ENCODE peak calls at places on chromosomes 6 and 20, in six cellular contexts. G is GM23248, C is fibroblast of lung, U is MM.1S, Q is GM12878, J is PC-3. K is an unnamed sample.
A peak's percentile ranks its signal among the peaks of the same experiment; 100 is the strongest.

GRCh38 chr6:37177950-37178517 is 8.1 kb downstream of the PIM1 start:
- DNase-seq in J (no peak), G (no peak), C (no peak), U (no peak), Q (no peak), K (no peak)

GRCh38 chr6:108868551-108869145 is 20.4 kb downstream of the ARMC2 start:
- DNase-seq in Q (no peak), U (no peak), G (no peak), C (no peak), J (no peak), K (no peak)

GRCh38 chr6:42251911-42252637 is 34.4 kb upstream of the MRPS10 start:
- DNase-seq in G (peak; percentile 58), C (peak; percentile 71), Q (no peak), J (no peak), U (no peak), K (no peak)

GRCh38 chr6:142952614-142953013 is 7.6 kb upstream of the HIVEP2 start:
- DNase-seq in C (no peak), J (no peak), Q (no peak), G (no peak), U (peak; percentile 28), K (no peak)

GRCh38 chr20:50930139-50931047 is 844 bp downstream of the ADNP start:
- DNase-seq in C (no peak), Q (no peak), U (peak; percentile 28), J (no peak), G (peak; percentile 64), K (no peak)

GRCh38 chr20:23111944-23112342 is 25.8 kb upstream of the CD93 start:
- DNase-seq in U (no peak), J (no peak), G (no peak), C (no peak), Q (no peak), K (no peak)

GRCh38 chr6:159376443-159377182 is 207.4 kb downstream of the FNDC1 start:
- DNase-seq in G (peak; percentile 64), C (no peak), U (no peak), J (no peak), Q (no peak), K (no peak)

GRCh38 chr6:150336708-150337107 is 32.1 kb upstream of the IYD start:
- DNase-seq in C (no peak), U (no peak), Q (no peak), G (no peak), J (no peak), K (no peak)

GRCh38 chr6:28979679-28980078 is 25.4 kb downstream of the ZNF311 start:
- DNase-seq in U (no peak), Q (no peak), C (no peak), G (no peak), J (no peak), K (no peak)

GRCh38 chr6:42729731-42730130 is 7.3 kb upstream of the PRPH2 start:
- DNase-seq in G (peak; percentile 80), C (peak; percentile 16), Q (no peak), U (no peak), J (peak; percentile 32), K (peak; percentile 20)

GRCh38 chr6:26561533-26562466 is 23.6 kb downstream of the HMGN4 start:
- DNase-seq in U (no peak), C (no peak), J (no peak), Q (no peak), G (no peak), K (no peak)

GRCh38 chr6:106870824-106871300 is 103.7 kb downstream of the CD24 start:
- DNase-seq in J (peak; percentile 35), U (no peak), G (peak; percentile 37), C (no peak), Q (no peak), K (peak; percentile 78)

GRCh38 chr20:34322267-34323105 is 19.3 kb upstream of the AHCY start:
- DNase-seq in J (no peak), C (no peak), G (no peak), Q (no peak), U (no peak), K (no peak)

GRCh38 chr6:15247750-15248450 is 2.0 kb downstream of the JARID2 start:
- DNase-seq in G (peak; percentile 78), U (peak; percentile 49), C (peak; percentile 57), Q (no peak), J (peak; percentile 37), K (peak; percentile 58)
- H3K9ac ChIP-seq in G (peak overlapping the region; percentile 98), U (peak overlapping the region; percentile 75), C (peak overlapping the region; percentile 80), Q (peak overlapping the region; percentile 89), J (peak overlapping the region; percentile 86), K (peak overlapping the region; percentile 95)

GRCh38 chr20:63006611-63007471 is at the start of gene BHLHE23:
- DNase-seq in J (no peak), U (no peak), Q (no peak), G (no peak), C (no peak), K (no peak)
- TF ChIP-seq EZH2 in J (no peak), U (no peak), Q (peak; percentile 15), G (peak; percentile 81), C (peak; percentile 76), K (no peak)

GRCh38 chr20:45053441-45054351 is 47.2 kb downstream of the KCNS1 start:
- DNase-seq in Q (no peak), J (no peak), C (no peak), U (no peak), G (no peak), K (no peak)
- H3K9ac ChIP-seq in Q (no peak overlapping the region), J (no peak overlapping the region), C (no peak overlapping the region), U (peak overlapping the region; percentile 67), G (peak overlapping the region; percentile 46), K (no peak overlapping the region)

GRCh38 chr20:56630086-56630493 is 984 bp downstream of the TFAP2C start:
- DNase-seq in Q (no peak), U (peak; percentile 77), G (peak; percentile 96), J (peak; percentile 97), C (no peak), K (peak; percentile 95)

GRCh38 chr20:56628873-56629463 is at the start of gene TFAP2C:
- DNase-seq in C (no peak), U (peak; percentile 91), J (peak; percentile 98), Q (no peak), G (peak; percentile 90), K (peak; percentile 78)

GRCh38 chr20:56628015-56628872 is 862 bp upstream of the TFAP2C start:
- DNase-seq in Q (no peak), C (no peak), U (peak; percentile 20), J (peak; percentile 45), G (peak; percentile 66), K (no peak)

GRCh38 chr20:56630506-56631317 is 1.6 kb downstream of the TFAP2C start:
- DNase-seq in C (no peak), G (peak; percentile 78), U (no peak), Q (no peak), J (peak; percentile 78), K (peak; percentile 71)

DNA sequence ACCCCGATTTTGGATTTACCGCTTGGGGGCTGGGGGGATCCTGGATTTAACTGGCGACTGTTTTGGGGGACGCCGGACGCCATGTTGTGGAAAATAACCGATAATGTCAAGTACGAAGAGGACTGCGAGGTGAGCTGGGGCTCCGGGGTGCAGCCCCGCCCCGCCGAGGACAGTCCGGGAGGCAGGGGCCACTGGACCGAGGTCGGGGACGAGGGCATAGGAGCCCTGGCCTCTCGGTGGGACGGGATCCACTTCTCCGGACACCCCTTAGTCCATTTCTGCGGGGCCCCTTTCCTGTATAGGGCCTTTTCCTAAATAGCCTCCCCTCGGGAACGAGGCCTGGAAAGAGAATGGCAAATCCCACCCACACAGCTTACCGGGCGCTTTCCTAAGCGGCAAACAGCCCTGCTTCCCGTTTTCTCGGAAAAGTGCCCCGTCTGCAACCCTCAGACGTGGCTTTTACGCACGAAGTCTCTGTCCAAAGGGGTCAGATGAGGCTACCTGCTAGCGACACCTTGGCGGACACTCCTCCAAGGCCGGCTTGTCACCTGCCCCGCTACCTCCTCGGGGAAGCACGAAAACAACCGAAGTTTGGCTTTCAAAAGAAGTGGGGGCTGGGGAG is 469 bp downstream of the TFAP2C start:
- DNase-seq in U (peak; percentile 70), C (no peak), G (peak; percentile 64), J (peak; percentile 14), Q (no peak), K (no peak)
- TF ChIP-seq EZH2 in U (no peak), C (peak; percentile 82), G (no peak), J (no peak), Q (no peak), K (no peak)

DNA sequence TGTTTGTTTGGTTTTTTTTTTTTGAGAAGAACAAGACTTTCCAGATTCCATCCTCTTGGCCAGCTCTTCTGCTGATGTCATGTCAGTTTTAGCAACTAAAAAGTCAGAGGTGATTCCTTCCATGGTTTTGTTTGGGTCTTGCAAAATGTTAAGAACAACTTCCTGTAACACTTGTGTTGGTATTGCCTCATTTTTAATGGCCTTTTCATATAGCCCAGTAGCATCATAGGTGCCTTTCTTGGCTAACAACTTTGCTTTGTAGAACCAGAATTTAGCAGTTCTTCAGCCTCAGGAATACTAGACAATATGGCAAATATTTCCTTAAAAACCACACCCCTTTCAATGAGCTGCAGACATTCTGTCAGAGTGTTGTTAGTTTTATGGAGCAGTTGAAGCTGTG is 99.5 kb upstream of the SIRPG start:
- DNase-seq in J (peak; percentile 39), G (no peak), Q (no peak), U (no peak), C (no peak), K (no peak)
- H3K9ac ChIP-seq in J (no peak overlapping the region), G (no peak overlapping the region), Q (no peak overlapping the region), U (no peak overlapping the region), C (no peak overlapping the region), K (no peak overlapping the region)

DNA sequence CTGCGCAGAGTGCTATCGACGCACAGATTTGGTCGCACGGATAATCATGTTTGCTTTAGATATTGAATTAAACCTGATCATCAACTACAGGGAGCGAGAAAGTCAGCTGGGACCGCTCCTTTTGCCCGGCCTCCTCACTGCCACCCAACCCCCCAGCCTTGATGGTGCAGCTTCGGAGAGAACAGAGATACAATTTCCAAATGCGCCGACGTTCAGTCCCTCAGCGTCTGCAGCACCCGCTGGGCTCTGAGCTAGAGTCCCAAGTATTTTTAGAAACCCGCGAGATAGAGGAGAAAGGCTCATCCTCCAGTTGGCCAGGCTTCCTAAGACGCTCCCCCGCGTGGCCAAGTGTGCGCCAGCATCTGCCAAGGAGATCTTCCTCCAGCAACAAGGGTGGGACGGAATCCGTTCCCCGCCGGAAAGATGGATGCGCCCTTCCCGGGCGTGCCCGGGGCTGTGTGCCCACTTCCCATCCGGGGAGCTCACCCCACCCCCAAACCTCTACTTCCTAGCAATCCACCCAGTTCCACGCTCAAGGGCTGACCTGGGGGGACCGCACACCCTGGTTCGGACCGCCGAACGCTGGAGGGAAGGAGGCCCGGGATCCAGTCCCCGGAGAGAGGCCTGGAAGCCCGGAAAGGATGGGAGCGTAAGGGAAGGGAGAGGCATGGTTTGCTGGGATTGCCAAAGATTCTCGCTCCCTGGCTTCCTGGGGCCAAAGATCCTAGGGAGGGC is 4.1 kb downstream of the NKX2-2 start:
- DNase-seq in Q (no peak), G (peak; percentile 75), U (no peak), J (no peak), C (peak; percentile 27), K (no peak)
- TF ChIP-seq EZH2 in Q (no peak), G (no peak), U (no peak), J (no peak), C (peak; percentile 46), K (no peak)

GRCh38 chr6:5082487-5083306 is 2.4 kb upstream of the PPP1R3G start:
- DNase-seq in G (peak; percentile 94), J (peak; percentile 98), U (no peak), C (peak; percentile 85), Q (no peak), K (peak; percentile 95)
- H3K9ac ChIP-seq in G (no peak overlapping the region), J (peak overlapping the region; percentile 14), U (no peak overlapping the region), C (no peak overlapping the region), Q (no peak overlapping the region), K (no peak overlapping the region)

K was measured in mammary epithelial cell.